ENCODE peak calls at places on chromosome 4, in five cellular contexts. R is RPMI8226; F is ACHN; O is left ventricle myocardium inferior; J is activated CD8-positive, alpha-beta memory T cell treated with anti-CD3 and anti-CD28 coated beads, Interleukin-2, amount 50 U/mL, for 4 hours. Z is an unnamed sample.

GRCh38 chr4:128393111-128393704 is 105.6 kb upstream of the PGRMC2 start:
- DNase-seq in J (no peak), O (no peak), F (peak), R (peak), Z (no peak)

GRCh38 chr4:157271166-157271869 is 50.8 kb downstream of the GRIA2 start:
- DNase-seq in J (no peak), O (no peak), R (no peak), F (peak), Z (no peak)

GRCh38 chr4:176778063-176778462 is 14.7 kb downstream of the VEGFC start:
- DNase-seq in R (no peak), F (peak), J (no peak), O (no peak), Z (no peak)

GRCh38 chr4:108940086-108941033 is 177.5 kb upstream of the ETNPPL start:
- DNase-seq in O (no peak), J (no peak), F (no peak), R (peak), Z (no peak)

GRCh38 chr4:8355306-8355705 is 85.2 kb downstream of the ACOX3 start:
- DNase-seq in O (no peak), R (no peak), J (no peak), F (no peak), Z (no peak)

GRCh38 chr4:7273741-7274297 is 81.5 kb downstream of the SORCS2 start:
- DNase-seq in F (no peak), J (no peak), O (no peak), R (no peak), Z (no peak)

GRCh38 chr4:182325397-182325796 is 82.2 kb downstream of the TENM3 start:
- DNase-seq in J (no peak), F (no peak), O (no peak), R (no peak), Z (no peak)

GRCh38 chr4:151738706-151739105 is 22.1 kb downstream of the GATB start:
- DNase-seq in F (no peak), O (no peak), J (no peak), R (no peak), Z (no peak)

GRCh38 chr4:20723019-20723418 is 22.8 kb downstream of the PACRGL start:
- DNase-seq in O (no peak), J (no peak), R (no peak), F (no peak), Z (no peak)

GRCh38 chr4:75542824-75543223 is 13.0 kb upstream of the ODAPH start:
- DNase-seq in R (no peak), F (peak), O (no peak), J (no peak), Z (no peak)

GRCh38 chr4:74830928-74831327 is 36.6 kb upstream of the BTC start:
- DNase-seq in J (no peak), O (no peak), F (no peak), R (no peak), Z (no peak)

GRCh38 chr4:10173039-10173753 is 56.6 kb upstream of the WDR1 start:
- DNase-seq in R (no peak), O (no peak), F (no peak), J (no peak), Z (no peak)

GRCh38 chr4:52964561-52964960 is 102.4 kb downstream of the RASL11B start:
- DNase-seq in O (no peak), J (no peak), F (no peak), R (no peak), Z (no peak)

GRCh38 chr4:56220261-56220660 is 167.0 kb downstream of the AASDH start:
- DNase-seq in F (no peak), J (no peak), R (no peak), O (no peak), Z (no peak)

GRCh38 chr4:141914746-141915145 is 278.4 kb downstream of the IL15 start:
- DNase-seq in O (no peak), R (no peak), F (no peak), J (no peak), Z (no peak)

GRCh38 chr4:86357608-86358007 is 2.2 kb downstream of the MAPK10 start:
- DNase-seq in J (no peak), F (no peak), R (no peak), O (no peak), Z (no peak)